ENCODE peak calls at places on chromosomes 6 and 20, in five cellular contexts. A, P, U, Z and O are unnamed samples.

GRCh38 chr6:32110632-32111031 is 1.5 kb upstream of the TNXB start:
- DNase-seq in A (no peak), P (no peak), U (no peak), Z (no peak), O (no peak)

GRCh38 chr6:27280064-27280539 is 32.0 kb downstream of the POM121L2 start:
- DNase-seq in A (peak), P (peak), U (peak), Z (no peak), O (peak)

GRCh38 chr6:6193221-6193745 is 127.2 kb downstream of the F13A1 start:
- DNase-seq in A (no peak), P (no peak), U (no peak), Z (no peak), O (no peak)

GRCh38 chr20:32365560-32365959 is 7.4 kb downstream of the ASXL1 start:
- DNase-seq in A (no peak), P (no peak), U (no peak), Z (no peak), O (no peak)

GRCh38 chr6:80165143-80165542 is 58.7 kb downstream of the BCKDHB start:
- DNase-seq in A (no peak), P (peak), U (no peak), Z (no peak), O (no peak)

GRCh38 chr20:64053841-64054661 is 4.6 kb upstream of the SOX18 start:
- DNase-seq in A (peak), P (no peak), U (peak), Z (peak), O (peak)

GRCh38 chr20:62860924-62861691 is 514 bp downstream of the TCFL5 start:
- DNase-seq in A (no peak), P (peak), U (no peak), Z (peak), O (peak)

GRCh38 chr6:36025932-36026327 is 1.5 kb upstream of the SLC26A8 start:
- DNase-seq in A (peak), P (no peak), U (peak), Z (no peak), O (no peak)

GRCh38 chr20:24991897-24992419 is 593 bp downstream of the APMAP start:
- DNase-seq in A (peak), P (no peak), U (peak), Z (no peak), O (peak)

GRCh38 chr6:138588805-138589434 is 89.6 kb upstream of the NHSL1 start:
- DNase-seq in A (peak), P (peak), U (peak), Z (peak), O (peak)

GRCh38 chr20:60695223-60695622 is 556.8 kb upstream of the CDH4 start:
- DNase-seq in A (peak), P (no peak), U (peak), Z (no peak), O (no peak)

GRCh38 chr6:11263185-11263817 is 30.8 kb upstream of the NEDD9 start:
- DNase-seq in A (peak), P (no peak), U (peak), Z (peak), O (peak)

GRCh38 chr20:24895898-24896658 is 53.0 kb upstream of the CST7 start:
- DNase-seq in A (no peak), P (no peak), U (no peak), Z (no peak), O (no peak)

GRCh38 chr20:57177636-57178280 is 88.7 kb downstream of the BMP7 start:
- DNase-seq in A (no peak), P (no peak), U (no peak), Z (no peak), O (no peak)

GRCh38 chr6:145502417-145502816 is 232.9 kb downstream of the EPM2A start:
- DNase-seq in A (peak), P (no peak), U (no peak), Z (no peak), O (no peak)

GRCh38 chr20:19977373-19977770 is 39.8 kb upstream of the NAA20 start:
- DNase-seq in A (peak), P (no peak), U (no peak), Z (no peak), O (no peak)

GRCh38 chr20:53365676-53366075 is 228.0 kb downstream of the ZNF217 start:
- DNase-seq in A (no peak), P (no peak), U (no peak), Z (no peak), O (no peak)

GRCh38 chr6:167787896-167788530 is 38.7 kb upstream of the AFDN start:
- DNase-seq in A (no peak), P (no peak), U (no peak), Z (no peak), O (no peak)

GRCh38 chr6:112038268-112038667 is 15.6 kb upstream of the CCN6 start:
- DNase-seq in A (no peak), P (no peak), U (no peak), Z (no peak), O (no peak)

GRCh38 chr6:27651371-27651732 is 178.4 kb upstream of the ZNF184 start:
- DNase-seq in A (peak), P (no peak), U (no peak), Z (no peak), O (peak)

DNA sequence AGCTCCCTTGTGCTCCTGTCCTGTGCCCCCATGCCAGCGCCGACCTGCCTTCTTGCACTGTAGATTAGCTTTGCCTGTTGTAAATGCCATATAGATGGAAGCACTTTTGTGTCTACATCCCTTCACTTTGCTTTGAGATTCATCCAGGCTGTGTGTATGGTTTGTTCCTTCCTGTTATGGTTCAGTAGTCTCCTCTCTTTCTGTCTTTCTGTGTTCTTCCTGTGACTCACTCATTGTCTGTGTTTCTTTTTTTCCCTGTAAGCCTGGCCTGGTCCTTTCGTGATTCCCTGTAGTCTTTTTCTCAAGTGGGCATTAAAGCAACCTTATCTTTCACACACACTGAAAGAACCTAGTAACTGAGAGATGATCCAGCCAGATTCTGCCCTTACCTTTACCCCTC is 66.6 kb downstream of the JARID2 start:
- DNase-seq in A (peak), P (peak), U (peak), Z (no peak), O (no peak)
- H3K4me3 ChIP-seq in A (no peak), P (no peak), U (no peak), Z (no peak), O (no peak)

GRCh38 chr6:100370265-100370664 is 94.5 kb downstream of the SIM1 start:
- DNase-seq in A (peak), P (peak), U (peak), Z (no peak), O (no peak)
- TF ChIP-seq CTCF in A (peak), P (no peak), U (peak), Z (no peak), O (no peak)

GRCh38 chr6:148507774-148508173 is 165.1 kb downstream of the SASH1 start:
- DNase-seq in A (no peak), P (no peak), U (peak), Z (no peak), O (no peak)
- H3K4me3 ChIP-seq in A (no peak), P (no peak), U (peak), Z (no peak), O (no peak)

GRCh38 chr6:169022079-169022478 is 231.6 kb downstream of the THBS2 start:
- DNase-seq in A (no peak), P (no peak), U (no peak), Z (no peak), O (no peak)
- TF ChIP-seq CTCF in A (peak), P (no peak), U (no peak), Z (no peak), O (no peak)

GRCh38 chr6:82906951-82907350 is 158.7 kb downstream of the UBE3D start:
- DNase-seq in A (peak), P (no peak), U (peak), Z (no peak), O (no peak)
- H3K4me3 ChIP-seq in A (no peak), P (no peak), U (no peak), Z (no peak), O (no peak)

GRCh38 chr20:49529470-49529869 is 38.5 kb downstream of the PTGIS start:
- DNase-seq in A (peak), P (no peak), U (no peak), Z (no peak), O (no peak)
- TF ChIP-seq CTCF in A (no peak), P (no peak), U (no peak), Z (no peak), O (no peak)

GRCh38 chr6:41236276-41236675 is 8.1 kb downstream of the TREML4 start:
- DNase-seq in A (no peak), P (no peak), U (no peak), Z (no peak), O (no peak)
- H3K4me3 ChIP-seq in A (no peak), P (no peak), U (no peak), Z (no peak), O (no peak)

DNA sequence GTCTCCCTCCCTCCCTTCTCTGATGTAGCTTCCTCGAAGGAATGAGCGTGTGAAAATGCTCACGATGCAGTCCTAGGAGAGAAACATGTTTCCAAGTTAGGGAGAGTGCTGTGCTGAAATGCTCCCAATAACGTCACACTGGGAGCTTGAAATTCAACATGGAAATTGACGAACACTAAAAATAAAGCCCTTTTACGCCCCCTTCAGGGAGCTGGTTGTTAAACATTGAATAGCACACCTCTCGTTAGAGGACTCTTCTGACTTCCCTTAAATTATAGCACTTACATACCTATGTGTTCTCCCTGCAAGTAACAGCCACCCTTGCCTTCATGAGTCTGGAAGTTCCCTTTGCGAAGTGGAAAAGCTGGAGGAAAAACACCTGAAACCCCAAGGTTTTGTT is 88.6 kb downstream of the BFSP1 start:
- DNase-seq in A (peak), P (no peak), U (no peak), Z (no peak), O (no peak)
- TF ChIP-seq CTCF in A (peak), P (peak), U (no peak), Z (no peak), O (peak)

GRCh38 chr6:166195861-166196238 is 28.2 kb upstream of the TBXT start:
- DNase-seq in A (no peak), P (no peak), U (no peak), Z (no peak), O (no peak)
- H3K4me3 ChIP-seq in A (no peak), P (no peak), U (no peak), Z (no peak), O (no peak)

GRCh38 chr20:44001667-44002596 is 87.3 kb downstream of the TOX2 start:
- DNase-seq in A (no peak), P (peak), U (no peak), Z (no peak), O (no peak)
- TF ChIP-seq CTCF in A (no peak), P (no peak), U (no peak), Z (no peak), O (no peak)